ENCODE peak calls at places on chromosomes 13 and 19, in five cellular contexts. One of them, this sample, is unnamed.

GRCh38 chr19:55175117-55175867 is 4.8 kb downstream of the SYT5 start:
- DNase-seq in psoas muscle: no peak
- DNase-seq in neural progenitor cell: no peak
- DNase-seq in AG04450: no peak
- DNase-seq in endothelial cell of umbilical vein: no peak
- DNase-seq in this sample: no peak

GRCh38 chr13:57624565-57625435 is 6.7 kb upstream of the PCDH17 start:
- DNase-seq in neural progenitor cell: peak; percentile 86
- DNase-seq in AG04450: no peak
- DNase-seq in endothelial cell of umbilical vein: peak; percentile 71
- DNase-seq in psoas muscle: no peak
- DNase-seq in this sample: no peak

GRCh38 chr19:18406749-18407148 is 9.3 kb upstream of the LRRC25 start:
- DNase-seq in AG04450: no peak
- DNase-seq in endothelial cell of umbilical vein: no peak
- DNase-seq in neural progenitor cell: no peak
- DNase-seq in psoas muscle: no peak
- DNase-seq in this sample: no peak

GRCh38 chr13:98677398-98677797 is 75.1 kb downstream of the SLC15A1 start:
- DNase-seq in neural progenitor cell: no peak
- DNase-seq in endothelial cell of umbilical vein: no peak
- DNase-seq in psoas muscle: no peak
- DNase-seq in AG04450: peak; percentile 15
- DNase-seq in this sample: no peak

GRCh38 chr13:94858856-94859811 is 146.8 kb upstream of the SOX21 start:
- DNase-seq in AG04450: no peak
- DNase-seq in endothelial cell of umbilical vein: peak; percentile 97
- DNase-seq in psoas muscle: peak; percentile 72
- DNase-seq in neural progenitor cell: peak; percentile 7
- DNase-seq in this sample: peak; percentile 54

GRCh38 chr13:23654111-23655110 is 84.2 kb downstream of the TNFRSF19 start:
- DNase-seq in psoas muscle: peak; percentile 48
- DNase-seq in endothelial cell of umbilical vein: no peak
- DNase-seq in AG04450: no peak
- DNase-seq in neural progenitor cell: no peak
- DNase-seq in this sample: no peak

GRCh38 chr19:17468302-17469091 is 1.8 kb upstream of the SLC27A1 start:
- DNase-seq in AG04450: no peak
- DNase-seq in neural progenitor cell: peak; percentile 41
- DNase-seq in psoas muscle: peak; percentile 89
- DNase-seq in endothelial cell of umbilical vein: no peak
- DNase-seq in this sample: peak; percentile 76

GRCh38 chr19:46979103-46979769 is 40.4 kb upstream of the NPAS1 start:
- DNase-seq in psoas muscle: peak; percentile 77
- DNase-seq in neural progenitor cell: no peak
- DNase-seq in AG04450: no peak
- DNase-seq in endothelial cell of umbilical vein: no peak
- DNase-seq in this sample: no peak

GRCh38 chr19:4373601-4374441 is 26.5 kb downstream of the SH3GL1 start:
- DNase-seq in neural progenitor cell: no peak
- DNase-seq in endothelial cell of umbilical vein: no peak
- DNase-seq in AG04450: no peak
- DNase-seq in psoas muscle: peak; percentile 83
- DNase-seq in this sample: peak; percentile 77

GRCh38 chr13:44854264-44855060 is 134.8 kb downstream of the NUFIP1 start:
- DNase-seq in endothelial cell of umbilical vein: no peak
- DNase-seq in AG04450: no peak
- DNase-seq in psoas muscle: peak; percentile 94
- DNase-seq in neural progenitor cell: peak; percentile 40
- DNase-seq in this sample: no peak

GRCh38 chr13:27556109-27556508 is 64.2 kb downstream of the LNX2 start:
- DNase-seq in endothelial cell of umbilical vein: peak; percentile 93
- DNase-seq in neural progenitor cell: no peak
- DNase-seq in psoas muscle: peak; percentile 49
- DNase-seq in AG04450: no peak
- DNase-seq in this sample: no peak
- TF ChIP-seq CTCF in endothelial cell of umbilical vein: peak; percentile 53
- TF ChIP-seq CTCF in neural progenitor cell: no peak
- TF ChIP-seq CTCF in psoas muscle: peak; percentile 35
- TF ChIP-seq CTCF in AG04450: peak; percentile 19
- TF ChIP-seq CTCF in this sample: no peak

DNA sequence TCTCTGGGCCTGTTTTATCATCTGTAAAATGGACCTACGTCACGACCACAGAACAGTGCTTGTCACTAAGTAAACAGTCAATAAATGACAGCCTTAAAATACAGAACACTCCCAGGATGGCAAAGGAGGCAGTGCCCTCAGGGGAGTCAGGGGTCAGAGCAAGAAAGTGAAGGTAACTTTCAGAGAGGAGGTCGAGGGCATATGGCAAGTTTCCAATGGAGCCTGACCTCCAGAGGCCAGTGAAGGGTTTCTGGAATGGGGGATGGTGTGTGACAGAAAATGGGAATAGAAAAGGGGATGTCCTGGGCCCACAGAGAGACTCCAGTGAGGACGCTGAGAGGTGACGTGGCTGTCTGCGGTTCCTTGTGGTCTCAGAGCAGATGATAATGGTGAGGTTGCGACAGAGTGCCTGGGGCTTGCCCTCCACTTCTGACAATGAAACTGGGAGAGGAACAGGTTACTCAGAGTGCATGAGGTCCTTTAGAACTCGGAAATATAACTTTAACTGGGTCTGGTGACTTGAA is 91.8 kb downstream of the UBL3 start:
- DNase-seq in AG04450: no peak
- DNase-seq in endothelial cell of umbilical vein: no peak
- DNase-seq in psoas muscle: no peak
- DNase-seq in neural progenitor cell: no peak
- DNase-seq in this sample: no peak
- H3K27ac ChIP-seq in AG04450: no peak overlapping the region
- H3K27ac ChIP-seq in endothelial cell of umbilical vein: no peak overlapping the region
- H3K27ac ChIP-seq in psoas muscle: no peak overlapping the region
- H3K27ac ChIP-seq in neural progenitor cell: no peak overlapping the region
- H3K27ac ChIP-seq in this sample: no peak overlapping the region

DNA sequence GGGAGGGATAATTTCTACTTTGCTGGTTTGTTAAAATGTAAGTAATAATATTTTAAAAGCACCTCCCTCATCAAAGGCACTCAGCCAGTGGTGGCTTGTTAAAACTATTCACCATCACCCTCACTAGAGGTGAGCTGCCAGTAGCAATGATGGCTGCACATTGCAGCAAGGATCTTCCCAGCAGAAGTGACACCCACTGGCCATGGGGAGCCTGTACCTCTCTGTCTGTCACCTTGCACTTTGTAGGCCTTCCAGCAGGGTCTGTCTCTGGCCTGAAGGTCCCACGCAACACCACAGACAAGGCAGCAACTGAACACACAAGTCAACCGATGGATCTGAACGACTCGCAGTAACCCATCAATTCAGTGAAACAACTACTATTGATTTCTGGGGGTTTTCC is 47.3 kb upstream of the C13orf42 start:
- DNase-seq in AG04450: no peak
- DNase-seq in endothelial cell of umbilical vein: no peak
- DNase-seq in neural progenitor cell: no peak
- DNase-seq in psoas muscle: no peak
- DNase-seq in this sample: no peak
- TF ChIP-seq CTCF in AG04450: no peak
- TF ChIP-seq CTCF in endothelial cell of umbilical vein: no peak
- TF ChIP-seq CTCF in neural progenitor cell: no peak
- TF ChIP-seq CTCF in psoas muscle: no peak
- TF ChIP-seq CTCF in this sample: no peak

GRCh38 chr13:40059540-40060232 is 404.2 kb downstream of the COG6 start:
- DNase-seq in AG04450: no peak
- DNase-seq in neural progenitor cell: no peak
- DNase-seq in psoas muscle: no peak
- DNase-seq in endothelial cell of umbilical vein: no peak
- DNase-seq in this sample: no peak
- H3K27ac ChIP-seq in AG04450: no peak overlapping the region
- H3K27ac ChIP-seq in neural progenitor cell: no peak overlapping the region
- H3K27ac ChIP-seq in psoas muscle: no peak overlapping the region
- H3K27ac ChIP-seq in endothelial cell of umbilical vein: no peak overlapping the region
- H3K27ac ChIP-seq in this sample: no peak overlapping the region